ENCODE peak calls at places on chromosomes 12 and 14, in nine cellular contexts. A is astrocyte of the cerebellum; D is cardiac fibroblast; G is CD4-positive, CD25-positive, alpha-beta regulatory T cell; B is AG04450; Z is left lung; R is foreskin fibroblast; Q is sigmoid colon; M is heart right ventricle. H is an unnamed sample.

GRCh38 chr12:10153271-10154144 is 18.4 kb downstream of the OLR1 start:
- DNase-seq in Z (peak), Q (peak), M (peak), D (peak), G (peak), B (no peak), R (peak), A (peak), H (peak)

GRCh38 chr12:95335948-95336347 is 118.3 kb downstream of the VEZT start:
- DNase-seq in R (no peak), G (no peak), Z (no peak), D (no peak), B (no peak), M (no peak), A (no peak), Q (no peak), H (no peak)

GRCh38 chr14:51458563-51458955 is 193.2 kb upstream of the FRMD6 start:
- DNase-seq in Q (no peak), G (no peak), M (no peak), D (no peak), B (peak), A (no peak), R (peak), Z (no peak), H (peak)

GRCh38 chr12:131349397-131350127 is 361.3 kb upstream of the SFSWAP start:
- DNase-seq in B (no peak), Q (no peak), D (no peak), M (no peak), Z (no peak), A (no peak), R (no peak), G (no peak), H (no peak)

GRCh38 chr12:110677206-110677911 is 11.6 kb downstream of the HVCN1 start:
- DNase-seq in D (no peak), G (peak), R (no peak), M (no peak), Z (no peak), Q (no peak), B (no peak), A (peak), H (no peak)

GRCh38 chr12:127381043-127381668 is 885.8 kb upstream of the TMEM132C start:
- DNase-seq in Z (no peak), G (peak), R (peak), Q (no peak), M (peak), D (peak), A (no peak), B (no peak), H (no peak)

GRCh38 chr12:92208613-92209121 is 63.0 kb upstream of the BTG1 start:
- DNase-seq in R (peak), Q (no peak), Z (no peak), M (no peak), D (peak), G (peak), A (no peak), B (no peak), H (peak)

GRCh38 chr12:95506707-95507523 is 33.0 kb downstream of the METAP2 start:
- DNase-seq in A (no peak), Q (no peak), M (no peak), R (peak), Z (no peak), G (no peak), B (no peak), D (no peak), H (no peak)

GRCh38 chr14:92408186-92408585 is 85.2 kb downstream of the SLC24A4 start:
- DNase-seq in R (peak), M (no peak), G (no peak), B (peak), Z (no peak), D (peak), Q (no peak), A (no peak), H (no peak)

GRCh38 chr12:3061129-3061857 is 15.9 kb upstream of the TSPAN9 start:
- DNase-seq in B (no peak), G (no peak), D (peak), R (peak), M (no peak), A (peak), Z (no peak), Q (no peak), H (no peak)

GRCh38 chr12:88377973-88378372 is 202.3 kb downstream of the KITLG start:
- DNase-seq in M (no peak), G (no peak), B (no peak), A (no peak), Z (no peak), D (no peak), Q (no peak), R (no peak), H (no peak)

GRCh38 chr14:56561586-56561985 is 18.0 kb upstream of the TMEM260 start:
- DNase-seq in R (peak), A (no peak), D (no peak), Z (no peak), M (no peak), Q (no peak), B (no peak), G (no peak), H (no peak)

GRCh38 chr14:99231850-99232401 is 40.1 kb downstream of the BCL11B start:
- DNase-seq in G (no peak), B (no peak), D (no peak), Z (no peak), R (no peak), M (no peak), A (no peak), Q (no peak), H (no peak)

GRCh38 chr14:99232406-99233214 is 39.4 kb downstream of the BCL11B start:
- DNase-seq in G (no peak), M (no peak), R (no peak), D (no peak), Z (no peak), Q (no peak), A (no peak), B (no peak), H (no peak)

GRCh38 chr14:99234366-99234765 is 37.6 kb downstream of the BCL11B start:
- DNase-seq in M (no peak), Z (no peak), A (no peak), Q (no peak), R (no peak), B (no peak), G (no peak), D (no peak), H (no peak)

GRCh38 chr14:99234982-99235491 is 37.0 kb downstream of the BCL11B start:
- DNase-seq in D (no peak), A (no peak), B (no peak), Z (no peak), R (no peak), M (no peak), Q (no peak), G (peak), H (no peak)

DNA sequence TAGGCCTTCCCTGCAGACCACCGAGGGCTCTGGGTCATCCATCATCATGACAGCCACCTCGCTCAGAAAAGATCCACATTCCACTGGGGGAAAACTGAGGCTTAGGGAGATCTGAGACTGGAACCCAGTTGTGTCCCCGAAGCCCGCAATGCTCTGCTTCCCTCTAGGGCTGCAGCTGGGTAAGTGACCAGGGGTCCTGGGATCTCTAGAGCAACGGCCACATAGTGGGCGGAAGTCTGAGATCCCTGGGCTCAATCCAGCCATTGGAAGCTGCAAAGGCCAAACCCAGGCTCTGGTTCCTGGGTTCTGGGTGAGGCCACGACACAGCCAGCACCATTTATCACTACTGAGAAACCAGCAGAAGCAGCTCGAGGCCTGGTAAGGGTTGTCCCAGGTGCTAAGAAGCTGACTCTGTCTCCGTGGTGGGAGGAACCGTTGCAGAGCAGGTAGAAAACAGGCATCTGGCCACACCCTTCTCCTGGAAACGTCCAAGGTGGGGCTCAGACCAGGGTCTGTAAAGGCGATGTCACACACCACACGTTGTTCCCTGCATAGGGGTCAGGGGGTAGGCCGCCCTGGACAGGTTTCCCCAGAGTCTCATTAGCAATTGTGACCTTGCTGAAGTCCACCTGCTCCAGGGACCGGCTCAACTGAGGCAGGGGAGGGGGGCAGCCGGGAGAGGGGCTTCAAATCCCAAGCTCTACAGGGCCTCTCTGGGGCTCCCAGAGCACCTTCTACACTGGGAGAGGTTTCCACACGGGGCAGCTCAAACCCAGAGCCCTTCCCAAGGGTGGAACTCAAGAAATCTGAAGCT is 38.6 kb downstream of the BCL11B start:
- DNase-seq in Z (no peak), Q (no peak), G (peak), B (no peak), M (no peak), A (no peak), R (no peak), D (no peak), H (no peak)
- H3K4me3 ChIP-seq in Z (no peak), Q (no peak), G (peak), B (no peak), M (no peak), A (no peak), R (no peak), D (no peak), H (no peak)

DNA sequence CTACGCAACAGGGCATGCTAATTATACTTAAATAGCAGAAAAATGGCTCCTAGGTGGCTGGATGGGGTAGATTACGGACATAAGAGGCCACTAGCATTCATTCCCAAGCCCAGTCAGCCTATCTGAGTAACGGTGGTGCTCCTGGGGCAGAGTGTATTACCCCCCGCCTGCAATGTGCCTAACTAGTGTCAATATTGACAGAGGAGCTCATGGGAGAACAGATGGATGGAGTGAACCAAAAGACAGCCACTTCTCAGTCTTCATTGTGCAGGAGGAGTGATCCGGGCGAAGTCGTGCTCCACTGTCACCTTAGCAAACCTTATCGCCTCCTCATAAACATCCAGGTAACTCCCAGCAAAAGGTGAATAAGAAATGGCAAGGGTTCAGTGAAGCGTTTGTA is 126.8 kb upstream of the BCL2L14 start:
- DNase-seq in A (no peak), R (no peak), Z (no peak), B (no peak), M (no peak), G (no peak), D (no peak), Q (no peak), H (no peak)
- H3K4me3 ChIP-seq in A (no peak), R (no peak), Z (no peak), B (no peak), M (no peak), G (no peak), D (no peak), Q (no peak), H (no peak)

GRCh38 chr12:13945236-13945635 is 36.2 kb downstream of the GRIN2B start:
- DNase-seq in Q (no peak), D (no peak), B (no peak), R (no peak), A (no peak), G (no peak), Z (no peak), M (no peak), H (no peak)

GRCh38 chr12:13942826-13943225 is 38.6 kb downstream of the GRIN2B start:
- DNase-seq in G (no peak), R (no peak), M (no peak), D (no peak), Q (no peak), A (no peak), Z (no peak), B (no peak), H (no peak)

GRCh38 chr12:13940466-13940865 is 40.9 kb downstream of the GRIN2B start:
- DNase-seq in Z (no peak), Q (no peak), A (no peak), M (no peak), G (no peak), B (no peak), R (no peak), D (no peak), H (no peak)

GRCh38 chr12:13937735-13938134 is 43.7 kb downstream of the GRIN2B start:
- DNase-seq in A (no peak), Q (no peak), B (no peak), D (no peak), Z (no peak), R (no peak), G (no peak), M (no peak), H (no peak)

DNA sequence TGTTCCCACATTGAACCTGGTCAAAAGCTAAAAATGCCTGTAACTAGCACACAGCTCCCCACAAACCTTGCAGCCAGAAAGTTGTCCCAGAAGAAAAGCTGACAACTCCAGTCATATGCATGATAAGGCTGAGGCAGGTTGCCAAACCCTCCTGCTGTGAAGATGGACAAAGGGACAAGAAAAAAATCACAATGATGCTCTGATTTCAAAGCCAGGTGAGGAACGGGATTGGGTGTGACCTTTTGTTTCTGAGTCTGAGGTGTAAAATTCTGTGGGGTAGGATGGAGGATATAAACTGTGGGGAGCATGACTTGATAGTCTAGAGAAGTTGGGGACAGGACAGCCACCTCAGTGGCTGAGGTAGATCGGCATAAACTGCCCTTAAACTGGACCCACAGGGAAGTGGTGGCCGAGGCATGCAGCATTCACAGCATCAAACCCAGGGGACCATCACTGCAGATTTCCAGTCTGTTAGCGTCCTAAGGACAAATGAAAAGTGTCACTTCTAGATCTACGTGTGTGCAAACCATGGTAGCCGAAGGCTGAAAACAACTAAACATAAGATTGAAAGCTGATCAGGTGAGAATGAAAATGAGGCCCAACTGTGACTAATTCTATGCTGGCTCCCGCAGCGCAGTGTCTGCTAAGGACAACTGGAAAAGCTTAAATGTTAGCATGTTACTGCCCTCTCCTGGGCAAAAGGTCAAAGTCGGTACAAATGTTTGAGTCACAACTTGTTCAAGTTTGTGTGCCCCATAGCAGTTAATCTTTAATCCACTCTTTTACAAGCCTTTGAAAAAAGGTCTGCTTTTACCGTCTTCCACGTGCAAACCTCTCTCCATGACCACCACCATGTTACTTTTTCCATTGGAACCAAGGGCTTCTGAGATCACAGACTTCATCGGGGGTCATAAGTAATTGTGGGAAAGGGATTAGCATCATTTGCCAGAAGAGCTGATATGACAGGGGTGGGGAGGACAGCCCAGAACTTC is 39.8 kb downstream of the GRIN2B start:
- DNase-seq in G (peak), Z (no peak), B (no peak), R (no peak), M (no peak), Q (no peak), A (peak), D (peak), H (peak)
- H3K4me3 ChIP-seq in G (no peak), Z (no peak), B (no peak), R (no peak), M (no peak), Q (no peak), A (no peak), D (no peak), H (no peak)

DNA sequence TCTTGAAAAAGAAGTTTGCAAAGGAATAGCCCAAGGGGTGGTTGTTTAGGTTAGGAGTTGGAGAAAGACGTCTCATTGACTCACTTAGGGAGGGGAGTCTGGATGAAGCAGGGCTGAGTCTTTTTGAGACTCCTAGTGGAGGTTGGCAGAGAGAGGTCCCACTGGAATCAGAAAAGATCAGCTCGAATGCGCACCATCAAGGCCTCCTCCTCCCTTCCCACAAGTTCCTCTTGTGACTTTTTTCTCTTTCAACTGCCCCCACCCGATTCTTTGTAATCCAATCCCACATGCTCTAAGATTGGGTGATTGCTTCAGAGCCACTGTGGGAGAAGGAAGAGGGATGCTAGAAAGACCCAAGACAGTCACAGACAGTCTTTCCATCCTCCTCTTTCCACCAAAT is 2.0 kb downstream of the ARHGEF40 start:
- DNase-seq in G (no peak), Q (no peak), B (peak), M (no peak), A (no peak), R (peak), Z (no peak), D (peak), H (peak)
- H3K4me3 ChIP-seq in G (no peak), Q (peak), B (peak), M (peak), A (peak), R (peak), Z (peak), D (peak), H (peak)

DNA sequence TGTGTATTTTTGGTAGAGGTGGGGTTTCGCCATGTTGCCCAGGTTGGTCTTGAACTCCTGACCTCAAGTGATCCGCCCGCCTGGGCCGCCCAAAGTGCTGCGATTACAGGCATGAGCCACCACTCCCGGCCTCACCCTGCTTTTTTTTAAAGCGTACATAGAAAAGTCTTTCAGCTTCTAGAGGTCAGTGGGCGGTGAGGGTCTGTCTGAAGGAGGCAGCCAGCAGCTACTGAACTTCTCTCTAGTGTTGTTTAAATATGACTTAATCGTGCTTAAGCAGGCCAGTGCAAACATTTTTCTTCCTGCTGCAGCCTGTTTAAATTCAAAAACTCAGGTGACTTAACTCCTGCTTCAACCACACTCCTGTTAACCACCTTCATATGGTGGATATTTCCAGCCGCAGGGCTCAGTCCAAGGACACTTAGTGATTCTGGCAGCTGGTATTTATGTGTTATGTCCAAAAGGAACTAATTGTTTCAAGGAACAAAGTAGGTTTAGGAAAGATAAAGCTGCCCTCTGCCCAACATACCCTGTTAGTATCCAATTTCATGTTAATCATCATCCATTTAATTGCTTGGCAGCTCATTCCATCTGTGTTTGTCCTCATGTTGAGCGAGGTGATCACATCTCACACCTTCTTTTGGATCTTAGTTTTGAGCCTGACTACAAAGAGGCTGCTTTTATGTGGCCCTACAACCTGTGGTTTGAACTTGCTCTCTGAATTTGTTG is 2.0 kb downstream of the PRKAB1 start:
- DNase-seq in G (no peak), R (peak), M (no peak), Q (no peak), B (no peak), Z (peak), A (no peak), D (no peak), H (no peak)
- H3K4me3 ChIP-seq in G (peak), R (no peak), M (no peak), Q (no peak), B (no peak), Z (no peak), A (no peak), D (no peak), H (no peak)

DNA sequence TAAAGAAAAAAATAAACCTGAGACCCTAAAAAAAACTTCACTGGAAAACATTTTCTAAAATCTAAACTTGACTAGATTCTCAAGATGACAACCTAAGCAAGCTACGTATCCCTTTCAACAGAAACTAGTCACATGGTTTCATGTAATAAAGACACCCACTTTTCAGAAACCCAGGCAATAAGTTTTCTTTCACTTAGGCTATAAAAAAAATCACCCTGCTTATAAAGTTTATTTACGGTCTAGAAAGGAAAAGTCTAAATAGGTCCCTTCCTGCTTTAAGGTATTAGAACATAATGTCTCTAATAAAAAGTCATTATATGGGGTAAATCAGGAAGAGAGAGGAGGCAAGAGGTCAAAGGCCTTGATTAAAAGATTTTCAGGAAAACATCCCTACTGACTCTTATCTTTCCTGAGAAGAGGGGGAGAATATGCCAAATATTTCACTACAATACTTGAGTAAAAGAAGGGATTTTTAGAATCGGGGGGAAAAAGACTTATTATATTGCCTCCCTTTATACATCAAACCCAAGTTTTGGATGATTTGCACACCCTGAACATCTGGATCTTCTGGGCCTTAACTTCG is 9.5 kb downstream of the CLIP1 start:
- DNase-seq in Z (no peak), G (peak), M (no peak), Q (no peak), D (no peak), B (no peak), A (no peak), R (no peak), H (no peak)
- H3K4me3 ChIP-seq in Z (no peak), G (peak), M (no peak), Q (no peak), D (no peak), B (no peak), A (no peak), R (no peak), H (no peak)

DNA sequence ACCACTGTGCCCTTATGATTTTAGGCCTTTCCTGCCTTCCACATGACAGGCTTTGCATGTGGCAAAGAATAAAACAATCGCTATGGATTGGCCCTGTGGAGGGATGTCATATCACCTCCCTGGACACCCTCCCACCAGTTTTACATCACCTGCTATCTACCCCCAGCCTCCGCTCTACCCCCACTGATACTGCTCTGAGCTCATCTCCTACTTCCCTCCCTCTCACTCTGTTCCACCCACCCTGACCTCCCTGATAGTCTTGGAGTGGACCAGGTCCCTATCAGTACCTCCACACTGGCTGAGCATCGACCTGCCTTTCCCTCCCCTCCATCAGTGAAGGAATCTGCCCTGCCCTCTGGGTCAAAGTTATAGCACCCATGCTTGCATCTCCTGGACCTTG is 91.8 kb upstream of the FOXN3 start:
- DNase-seq in M (no peak), Z (no peak), A (no peak), Q (no peak), B (no peak), D (no peak), R (no peak), G (no peak), H (no peak)
- H3K4me3 ChIP-seq in M (no peak), Z (no peak), A (no peak), Q (no peak), B (no peak), D (no peak), R (no peak), G (no peak), H (no peak)

H was measured in skeletal muscle cell.